ENCODE peak calls at places on chromosomes 2 and 18, in seven cellular contexts. T is NCI-H774; R is stimulated activated naive CD4-positive, alpha-beta T cell; Q is effector memory CD4-positive, alpha-beta T cell; D is A172; P is stimulated activated CD8-positive, alpha-beta memory T cell treated with anti-CD3 and anti-CD28 coated beads, Interleukin-15, amount 100 ng/mL, for 24 hours; F is Caki2. W is an unnamed sample.

GRCh38 chr18:77131652-77132368 is 773 bp downstream of the MBP start:
- DNase-seq in T (peak; percentile 21), R (no peak), Q (no peak), D (no peak), P (no peak), F (peak; percentile 48), W (no peak)

GRCh38 chr2:24873619-24874018 is 46.4 kb downstream of the ADCY3 start:
- DNase-seq in T (no peak), R (no peak), Q (no peak), D (no peak), P (no peak), F (no peak), W (no peak)

GRCh38 chr2:208329485-208329884 is 63.4 kb downstream of the PIKFYVE start:
- DNase-seq in T (no peak), R (no peak), Q (no peak), D (no peak), P (no peak), F (no peak), W (no peak)

GRCh38 chr2:6845312-6845711 is 20.4 kb downstream of the CMPK2 start:
- DNase-seq in T (no peak), R (no peak), Q (no peak), D (peak; percentile 30), P (no peak), F (peak; percentile 39), W (no peak)

GRCh38 chr2:176080540-176081355 is 3.0 kb downstream of the EVX2 start:
- DNase-seq in T (no peak), R (no peak), Q (no peak), D (no peak), P (no peak), F (no peak), W (no peak)

GRCh38 chr18:12500986-12501385 is 93.3 kb downstream of the PRELID3A start:
- DNase-seq in T (no peak), R (no peak), Q (no peak), D (no peak), P (no peak), F (no peak), W (no peak)

GRCh38 chr2:54402350-54402749 is 53.8 kb upstream of the SPTBN1 start:
- DNase-seq in T (no peak), R (no peak), Q (no peak), D (peak; percentile 81), P (no peak), F (no peak), W (no peak)

GRCh38 chr18:55768255-55768654 is 180.3 kb upstream of the TCF4 start:
- DNase-seq in T (no peak), R (no peak), Q (no peak), D (peak; percentile 51), P (no peak), F (no peak), W (no peak)

GRCh38 chr2:143852748-143853147 is 667.2 kb downstream of the ZEB2 start:
- DNase-seq in T (no peak), R (no peak), Q (no peak), D (no peak), P (no peak), F (no peak), W (no peak)

GRCh38 chr2:1972428-1972827 is 228.1 kb upstream of the PXDN start:
- DNase-seq in T (peak; percentile 78), R (no peak), Q (no peak), D (peak; percentile 60), P (no peak), F (no peak), W (no peak)

GRCh38 chr2:237438082-237438925 is 24.3 kb upstream of the COL6A3 start:
- DNase-seq in T (peak; percentile 3), R (no peak), Q (no peak), D (no peak), P (no peak), F (no peak), W (no peak)

GRCh38 chr2:47043142-47043890 is 111.8 kb downstream of the STPG4 start:
- DNase-seq in T (no peak), R (no peak), Q (no peak), D (peak; percentile 100), P (no peak), F (peak; percentile 85), W (peak; percentile 63)

GRCh38 chr2:10169581-10169980 is 47.0 kb downstream of the RRM2 start:
- DNase-seq in T (no peak), R (no peak), Q (no peak), D (peak; percentile 60), P (no peak), F (no peak), W (no peak)

GRCh38 chr18:9758624-9759075 is 50.5 kb downstream of the RAB31 start:
- DNase-seq in T (no peak), R (no peak), Q (no peak), D (no peak), P (no peak), F (no peak), W (no peak)

W was measured in AG09319.